ENCODE peak calls at places on chromosomes 5 and 9, in six cellular contexts. L is MCF 10A, Z is HTR-8/SVneo, K is NCI-H460, S is aorta, D is HFFc6. U is an unnamed sample.

GRCh38 chr5:172745836-172746235 is 25.2 kb downstream of the DUSP1 start:
- DNase-seq in L (no peak), Z (no peak), K (no peak), S (no peak), D (no peak), U (no peak)

GRCh38 chr5:10695055-10695649 is 65.9 kb downstream of the DAP start:
- DNase-seq in L (peak), Z (peak), K (peak), S (peak), D (peak), U (peak)

GRCh38 chr9:26744362-26744965 is 148.1 kb downstream of the CAAP1 start:
- DNase-seq in L (peak), Z (no peak), K (peak), S (no peak), D (peak), U (peak)

GRCh38 chr9:91060520-91061343 is 259.1 kb downstream of the SYK start:
- DNase-seq in L (peak), Z (peak), K (peak), S (no peak), D (peak), U (peak)

GRCh38 chr5:64201986-64202385 is 36.3 kb downstream of the RNF180 start:
- DNase-seq in L (no peak), Z (no peak), K (no peak), S (no peak), D (no peak), U (peak)

GRCh38 chr5:73186976-73187375 is 14.0 kb downstream of the TMEM174 start:
- DNase-seq in L (no peak), Z (no peak), K (no peak), S (no peak), D (no peak), U (no peak)

GRCh38 chr5:16809816-16810502 is 126.1 kb downstream of the MYO10 start:
- DNase-seq in L (no peak), Z (no peak), K (no peak), S (no peak), D (peak), U (peak)

GRCh38 chr5:111070272-111071134 is 1.0 kb upstream of the TSLP start:
- DNase-seq in L (no peak), Z (no peak), K (no peak), S (peak), D (peak), U (peak)

GRCh38 chr5:177212242-177212641 is 78.7 kb downstream of the NSD1 start:
- DNase-seq in L (no peak), Z (no peak), K (no peak), S (no peak), D (no peak), U (no peak)

GRCh38 chr5:6354848-6355247 is 23.5 kb downstream of the MED10 start:
- DNase-seq in L (no peak), Z (no peak), K (no peak), S (no peak), D (no peak), U (no peak)

GRCh38 chr9:99253772-99254431 is 31.8 kb downstream of the SEC61B start:
- DNase-seq in L (peak), Z (no peak), K (no peak), S (no peak), D (no peak), U (no peak)

GRCh38 chr9:129007035-129007765 is 20.9 kb downstream of the SH3GLB2 start:
- DNase-seq in L (no peak), Z (no peak), K (no peak), S (peak), D (no peak), U (no peak)

GRCh38 chr9:20683351-20684034 is 566 bp upstream of the FOCAD start:
- DNase-seq in L (peak), Z (no peak), K (no peak), S (peak), D (peak), U (peak)

GRCh38 chr5:112407240-112407639 is 11.8 kb downstream of the EPB41L4A start:
- DNase-seq in L (no peak), Z (no peak), K (no peak), S (no peak), D (no peak), U (no peak)